ENCODE peak calls at places on chromosomes 13 and 19, in ten cellular contexts. Q is body of pancreas, L is LNCaP clone FGC, I is WTC11, O is lower leg skin, P is progenitor cell of endocrine pancreas, K is BJ, N is H9, T is right atrium auricular region, M is natural killer cell. G is an unnamed sample.

GRCh38 chr13:20350380-20350763 is 118.3 kb upstream of the GJB6 start:
- DNase-seq in N (no peak), I (no peak), L (no peak), O (no peak), P (no peak), T (no peak), K (no peak), Q (no peak), M (no peak), G (no peak)

GRCh38 chr13:19836472-19836871 is 27.0 kb downstream of the ZMYM5 start:
- DNase-seq in O (no peak), K (no peak), Q (no peak), L (no peak), N (no peak), T (no peak), I (no peak), M (no peak), P (no peak), G (no peak)

GRCh38 chr13:100129605-100130004 is 40.7 kb downstream of the PCCA start:
- DNase-seq in N (no peak), K (no peak), L (no peak), M (no peak), Q (no peak), I (no peak), O (no peak), P (no peak), T (no peak), G (peak)

GRCh38 chr19:48506138-48506733 is 5.4 kb downstream of the LMTK3 start:
- DNase-seq in O (no peak), I (no peak), P (no peak), L (no peak), K (no peak), N (peak), Q (no peak), T (no peak), M (no peak), G (no peak)

GRCh38 chr13:43669101-43669500 is 117.7 kb downstream of the ENOX1 start:
- DNase-seq in L (no peak), Q (no peak), P (no peak), I (no peak), N (no peak), K (no peak), M (no peak), O (no peak), T (no peak), G (no peak)

GRCh38 chr19:49560358-49560900 is 19.9 kb downstream of the NOSIP start:
- DNase-seq in N (peak), P (no peak), O (peak), T (no peak), M (no peak), L (no peak), I (no peak), K (no peak), Q (peak), G (no peak)

GRCh38 chr19:17236831-17237543 is 8.7 kb downstream of the NR2F6 start:
- DNase-seq in K (no peak), M (no peak), O (no peak), T (no peak), L (no peak), P (no peak), Q (no peak), N (no peak), I (no peak), G (no peak)

GRCh38 chr19:10882108-10882457 is 10.7 kb downstream of the CARM1 start:
- DNase-seq in T (no peak), Q (no peak), P (no peak), O (no peak), L (no peak), N (no peak), I (no peak), M (no peak), K (no peak), G (no peak)

GRCh38 chr19:54606891-54607781 is 13.7 kb downstream of the LILRA1 start:
- DNase-seq in L (no peak), N (no peak), I (no peak), K (no peak), P (no peak), O (no peak), T (no peak), M (no peak), Q (no peak), G (no peak)

GRCh38 chr13:70390064-70390463 is 281.8 kb upstream of the KLHL1 start:
- DNase-seq in N (no peak), L (no peak), O (no peak), P (no peak), T (no peak), K (no peak), M (no peak), Q (no peak), I (no peak), G (no peak)

GRCh38 chr13:113297370-113297871 is 382 bp downstream of the LAMP1 start:
- DNase-seq in T (no peak), O (no peak), I (no peak), M (peak), Q (no peak), P (peak), N (peak), K (no peak), L (no peak), G (no peak)

GRCh38 chr19:46639356-46640061 is 3.5 kb upstream of the GNG8 start:
- DNase-seq in L (no peak), P (no peak), T (no peak), K (peak), Q (no peak), N (no peak), M (no peak), O (no peak), I (no peak), G (peak)

GRCh38 chr13:108586826-108587225 is 42.6 kb upstream of the MYO16 start:
- DNase-seq in O (no peak), Q (no peak), P (no peak), T (no peak), N (no peak), L (no peak), M (no peak), I (no peak), K (no peak), G (no peak)

GRCh38 chr19:35266904-35267817 is 1.6 kb upstream of the USF2 start:
- DNase-seq in N (peak), K (no peak), M (peak), I (peak), T (no peak), O (peak), Q (peak), L (no peak), P (no peak), G (peak)

GRCh38 chr19:54937926-54938325 is 9.4 kb downstream of the NLRP7 start:
- DNase-seq in N (no peak), M (no peak), L (no peak), K (no peak), O (no peak), Q (no peak), T (no peak), I (no peak), P (no peak), G (no peak)

GRCh38 chr19:2149980-2150793 is 1.2 kb downstream of the AP3D1 start:
- DNase-seq in Q (peak), M (no peak), T (no peak), P (no peak), L (no peak), O (no peak), K (no peak), N (no peak), I (no peak), G (no peak)

GRCh38 chr19:31378404-31378803 is 29.2 kb upstream of the TSHZ3 start:
- DNase-seq in I (no peak), P (no peak), L (peak), K (peak), Q (no peak), T (peak), M (no peak), O (no peak), N (no peak), G (no peak)

GRCh38 chr13:30141773-30142501 is 165.4 kb downstream of the KATNAL1 start:
- DNase-seq in N (no peak), I (no peak), Q (no peak), P (no peak), K (no peak), L (no peak), T (no peak), M (no peak), O (no peak), G (no peak)

GRCh38 chr13:49214917-49215376 is 5.2 kb upstream of the MLNR start:
- DNase-seq in Q (peak), K (no peak), P (no peak), O (peak), M (peak), I (peak), T (no peak), N (peak), L (peak), G (peak)

GRCh38 chr19:47623921-47624391 is 15.0 kb downstream of the BICRA start:
- DNase-seq in O (no peak), T (no peak), N (no peak), L (no peak), M (no peak), P (no peak), Q (no peak), I (no peak), K (no peak), G (no peak)

GRCh38 chr13:95524270-95524901 is 28.1 kb upstream of the CLDN10 start:
- DNase-seq in M (no peak), P (no peak), I (no peak), N (no peak), K (no peak), Q (no peak), L (no peak), O (no peak), T (no peak), G (no peak)

GRCh38 chr13:83449666-83450395 is 432.4 kb downstream of the SLITRK1 start:
- DNase-seq in P (no peak), I (no peak), M (no peak), K (peak), N (no peak), O (no peak), T (no peak), Q (no peak), L (no peak), G (no peak)

GRCh38 chr13:42420304-42420703 is 148.4 kb downstream of the AKAP11 start:
- DNase-seq in Q (no peak), I (no peak), P (no peak), T (no peak), K (no peak), O (no peak), M (no peak), L (no peak), N (no peak), G (no peak)

GRCh38 chr19:1826557-1827521 is 14.8 kb upstream of the ATP8B3 start:
- DNase-seq in I (peak), Q (no peak), O (no peak), N (peak), P (no peak), T (no peak), K (no peak), M (no peak), L (no peak), G (no peak)

GRCh38 chr13:41639955-41640780 is 182.8 kb downstream of the RGCC start:
- DNase-seq in K (no peak), Q (no peak), M (no peak), I (no peak), T (no peak), P (no peak), O (no peak), L (no peak), N (no peak), G (no peak)

GRCh38 chr13:79647518-79647917 is 166.6 kb downstream of the NDFIP2 start:
- DNase-seq in T (no peak), N (no peak), I (no peak), L (no peak), O (peak), K (no peak), Q (no peak), P (no peak), M (no peak), G (no peak)

GRCh38 chr13:114130708-114131580 is 1.5 kb downstream of the RASA3 start:
- DNase-seq in I (no peak), L (no peak), N (peak), Q (no peak), O (no peak), K (peak), M (peak), T (peak), P (no peak), G (no peak)

GRCh38 chr13:94178625-94179244 is 300.7 kb downstream of the DCT start:
- DNase-seq in K (no peak), O (no peak), Q (no peak), I (no peak), P (no peak), T (no peak), N (no peak), L (peak), M (no peak), G (no peak)

DNA sequence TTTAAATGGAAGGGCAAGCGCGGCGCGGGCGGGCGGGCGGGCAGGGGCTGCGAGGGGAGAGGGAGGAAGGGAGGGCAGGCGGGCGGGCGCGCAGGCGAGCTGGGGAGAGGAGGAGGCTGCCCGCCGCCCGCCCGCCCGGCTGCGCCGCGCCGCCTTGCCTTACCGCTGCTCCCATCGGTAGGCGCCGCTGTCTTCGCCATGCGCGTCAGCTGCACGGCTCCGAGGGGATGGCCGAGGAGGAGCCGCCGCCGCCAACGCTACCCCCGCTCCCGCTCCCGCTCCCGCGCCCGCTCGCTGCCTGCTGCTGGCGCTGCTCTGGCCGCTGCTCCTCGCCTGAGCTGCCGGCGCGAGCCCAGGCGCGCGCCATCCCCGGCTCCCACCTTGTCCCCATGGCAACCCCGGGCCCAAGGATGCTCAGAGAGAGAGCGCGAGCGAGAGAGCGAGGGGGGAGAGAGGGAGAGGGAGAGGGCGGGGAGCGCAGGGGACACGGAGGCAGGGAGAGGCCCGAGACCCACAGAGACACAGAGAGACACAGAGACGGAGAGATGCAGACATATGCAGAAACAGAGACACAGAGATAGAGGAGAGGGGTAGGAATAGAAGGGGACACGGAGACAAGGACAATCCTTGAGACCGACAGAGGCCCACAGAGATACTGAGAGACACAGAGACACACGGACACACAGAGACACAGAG is 40.3 kb downstream of the DEDD2 start:
- DNase-seq in Q (peak), K (no peak), I (peak), O (no peak), M (peak), L (no peak), T (no peak), N (peak), P (peak), G (peak)
- TF ChIP-seq CTCF in Q (no peak), K (peak), I (no peak), O (no peak), M (peak), L (peak), T (peak), N (peak), P (peak), G (peak)

GRCh38 chr19:38974599-38975213 is 836 bp downstream of the FBXO17 start:
- DNase-seq in T (peak), P (no peak), K (no peak), L (no peak), O (peak), Q (no peak), M (no peak), N (no peak), I (no peak), G (no peak)
- TF ChIP-seq CTCF in T (no peak), P (no peak), K (no peak), L (no peak), O (no peak), Q (no peak), M (no peak), N (no peak), I (no peak), G (no peak)

GRCh38 chr13:51583875-51584730 is at the start of gene WDFY2:
- DNase-seq in T (peak), P (peak), I (peak), K (peak), O (peak), M (peak), Q (peak), N (peak), L (peak), G (peak)
- TF ChIP-seq CTCF in T (peak), P (no peak), I (no peak), K (no peak), O (no peak), M (no peak), Q (peak), N (no peak), L (no peak), G (no peak)

DNA sequence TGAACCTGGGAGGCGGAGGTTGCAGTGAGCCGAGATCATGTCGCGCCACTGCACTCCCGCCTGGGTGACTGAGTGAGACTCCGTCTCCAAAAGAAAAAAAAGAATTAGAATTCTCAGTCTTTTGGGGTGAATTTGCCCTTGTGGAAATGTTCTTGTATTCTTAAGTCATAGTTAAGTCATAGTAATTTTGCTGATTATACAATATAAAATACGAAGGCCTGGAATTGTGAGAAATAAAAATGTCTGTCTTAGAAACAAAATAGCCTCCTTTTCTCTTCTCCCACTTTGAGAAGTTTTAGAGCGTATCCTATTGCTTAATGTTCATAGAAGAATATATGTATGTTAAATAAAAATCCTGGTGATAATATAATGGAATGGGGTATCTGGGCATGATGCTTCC is 18.1 kb downstream of the SUGT1 start:
- DNase-seq in N (no peak), M (no peak), K (no peak), I (no peak), T (no peak), Q (no peak), P (no peak), L (no peak), O (no peak), G (no peak)
- TF ChIP-seq CTCF in N (no peak), M (no peak), K (no peak), I (no peak), T (no peak), Q (no peak), P (no peak), L (no peak), O (no peak), G (no peak)

DNA sequence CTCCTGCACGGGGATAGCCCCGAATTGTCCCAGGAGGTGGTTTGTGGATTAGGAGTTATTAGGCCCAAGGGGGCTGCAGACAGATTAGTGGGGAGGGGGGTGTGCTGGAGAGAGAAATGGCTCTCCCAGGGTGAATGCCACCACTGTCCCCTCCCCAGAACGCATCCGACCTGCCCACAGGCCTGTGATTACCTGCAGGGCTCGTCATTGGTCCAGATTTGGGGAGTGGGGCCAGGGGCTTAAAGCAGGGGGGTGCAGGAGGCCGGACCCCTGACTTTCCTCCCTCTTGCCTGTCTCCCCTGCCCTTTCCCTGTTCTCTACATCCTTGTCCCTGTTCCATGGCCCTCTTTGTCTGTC is 1.2 kb downstream of the NRTN start:
- DNase-seq in T (no peak), P (no peak), N (no peak), Q (no peak), O (no peak), K (no peak), L (no peak), M (no peak), I (no peak), G (no peak)
- TF ChIP-seq CTCF in T (no peak), P (no peak), N (no peak), Q (no peak), O (no peak), K (no peak), L (no peak), M (peak), I (no peak), G (peak)

GRCh38 chr13:97194473-97194872 is 27.7 kb upstream of the MBNL2 start:
- DNase-seq in K (peak), P (no peak), L (no peak), I (no peak), N (no peak), M (no peak), T (no peak), O (no peak), Q (no peak), G (no peak)

GRCh38 chr13:97192166-97192565 is 30.0 kb upstream of the MBNL2 start:
- DNase-seq in N (no peak), O (no peak), K (no peak), I (no peak), Q (no peak), M (no peak), L (no peak), T (no peak), P (no peak), G (no peak)

GRCh38 chr13:97191615-97192014 is 30.5 kb upstream of the MBNL2 start:
- DNase-seq in N (no peak), L (no peak), O (no peak), Q (no peak), K (no peak), P (no peak), M (no peak), T (no peak), I (no peak), G (no peak)

GRCh38 chr13:97191143-97191542 is 31.0 kb upstream of the MBNL2 start:
- DNase-seq in P (no peak), L (no peak), M (no peak), K (no peak), I (no peak), N (no peak), T (no peak), O (no peak), Q (no peak), G (no peak)

GRCh38 chr13:97193577-97193976 is 28.6 kb upstream of the MBNL2 start:
- DNase-seq in I (no peak), N (no peak), P (no peak), Q (no peak), L (no peak), K (no peak), M (no peak), T (no peak), O (no peak), G (no peak)
- TF ChIP-seq CTCF in I (no peak), N (no peak), P (no peak), Q (no peak), L (no peak), K (no peak), M (no peak), T (no peak), O (no peak), G (no peak)

DNA sequence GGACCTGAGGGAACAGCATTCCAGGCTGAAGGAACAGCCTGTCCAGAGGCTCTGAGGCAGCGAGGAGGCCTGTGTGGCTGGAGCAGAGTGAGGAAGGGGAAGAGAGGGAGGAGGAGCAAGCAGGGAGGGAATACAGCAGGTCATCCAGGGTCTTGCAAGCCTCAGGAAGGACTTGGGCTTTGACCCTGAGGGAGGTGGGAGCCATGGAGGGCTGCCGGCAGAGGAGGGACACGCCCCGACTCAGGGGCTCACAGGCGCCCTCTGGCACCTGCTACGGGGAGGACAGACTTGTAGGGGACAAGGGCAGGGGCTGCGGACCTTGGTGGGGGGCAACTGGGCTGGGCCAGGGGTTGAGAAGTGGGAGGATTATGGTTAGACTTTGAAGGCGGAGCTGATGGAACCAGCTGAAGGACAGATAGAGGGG is 4.7 kb downstream of the TINCR start:
- DNase-seq in N (peak), T (no peak), K (no peak), M (no peak), L (no peak), I (peak), Q (no peak), O (no peak), P (no peak), G (no peak)
- TF ChIP-seq CTCF in N (peak), T (no peak), K (no peak), M (no peak), L (no peak), I (peak), Q (no peak), O (no peak), P (peak), G (no peak)

GRCh38 chr13:31514932-31515331 is 224.4 kb upstream of the RXFP2 start:
- DNase-seq in N (no peak), I (no peak), L (no peak), Q (no peak), P (no peak), O (no peak), T (no peak), K (no peak), M (no peak), G (no peak)
- TF ChIP-seq CTCF in N (no peak), I (no peak), L (no peak), Q (no peak), P (no peak), O (no peak), T (no peak), K (no peak), M (no peak), G (no peak)

GRCh38 chr13:59326717-59327116 is 837.0 kb downstream of the DIAPH3 start:
- DNase-seq in P (no peak), K (no peak), L (no peak), Q (peak), M (no peak), O (no peak), I (no peak), T (no peak), N (no peak), G (no peak)
- TF ChIP-seq CTCF in P (no peak), K (no peak), L (no peak), Q (no peak), M (no peak), O (no peak), I (no peak), T (no peak), N (no peak), G (no peak)